ENCODE peak calls at places on chromosome 1, in six cellular contexts. One of them, this sample, is unnamed.

GRCh38 chr1:228280961-228281591 is 73.2 kb downstream of the OBSCN start:
- DNase-seq in heart right ventricle: no peak
- DNase-seq in lung: no peak
- DNase-seq in tibial artery: no peak
- DNase-seq in HCT116: no peak
- DNase-seq in Panc1: no peak
- DNase-seq in this sample: no peak

GRCh38 chr1:162538815-162539431 is 22.6 kb upstream of the UAP1 start:
- DNase-seq in heart right ventricle: no peak
- DNase-seq in lung: no peak
- DNase-seq in tibial artery: no peak
- DNase-seq in HCT116: peak
- DNase-seq in Panc1: peak
- DNase-seq in this sample: peak

GRCh38 chr1:6743189-6744101 is 41.8 kb upstream of the CAMTA1 start:
- DNase-seq in heart right ventricle: peak
- DNase-seq in lung: peak
- DNase-seq in tibial artery: peak
- DNase-seq in HCT116: no peak
- DNase-seq in Panc1: no peak
- DNase-seq in this sample: peak

GRCh38 chr1:18644469-18645171 is 14.0 kb downstream of the PAX7 start:
- DNase-seq in heart right ventricle: no peak
- DNase-seq in lung: no peak
- DNase-seq in tibial artery: no peak
- DNase-seq in HCT116: no peak
- DNase-seq in Panc1: no peak
- DNase-seq in this sample: no peak

GRCh38 chr1:104463126-104463697 is 713.5 kb downstream of the AMY1C start:
- DNase-seq in heart right ventricle: no peak
- DNase-seq in lung: no peak
- DNase-seq in tibial artery: no peak
- DNase-seq in HCT116: no peak
- DNase-seq in Panc1: no peak
- DNase-seq in this sample: no peak

GRCh38 chr1:243821177-243821680 is 28.8 kb downstream of the AKT3 start:
- DNase-seq in heart right ventricle: no peak
- DNase-seq in lung: no peak
- DNase-seq in tibial artery: no peak
- DNase-seq in HCT116: no peak
- DNase-seq in Panc1: no peak
- DNase-seq in this sample: no peak

GRCh38 chr1:50108497-50109073 is at the start of gene ELAVL4:
- DNase-seq in heart right ventricle: no peak
- DNase-seq in lung: no peak
- DNase-seq in tibial artery: no peak
- DNase-seq in HCT116: no peak
- DNase-seq in Panc1: no peak
- DNase-seq in this sample: no peak

GRCh38 chr1:189369612-189370011 is 1108.1 kb downstream of the BRINP3 start:
- DNase-seq in heart right ventricle: no peak
- DNase-seq in lung: no peak
- DNase-seq in tibial artery: no peak
- DNase-seq in HCT116: no peak
- DNase-seq in Panc1: no peak
- DNase-seq in this sample: no peak

GRCh38 chr1:211705439-211706205 is 30.2 kb upstream of the NEK2 start:
- DNase-seq in heart right ventricle: no peak
- DNase-seq in lung: no peak
- DNase-seq in tibial artery: no peak
- DNase-seq in HCT116: no peak
- DNase-seq in Panc1: no peak
- DNase-seq in this sample: peak

GRCh38 chr1:114740331-114740730 is 17.5 kb downstream of the CSDE1 start:
- DNase-seq in heart right ventricle: no peak
- DNase-seq in lung: no peak
- DNase-seq in tibial artery: no peak
- DNase-seq in HCT116: no peak
- DNase-seq in Panc1: no peak
- DNase-seq in this sample: no peak

GRCh38 chr1:110309139-110309538 is 30.0 kb upstream of the RBM15 start:
- DNase-seq in heart right ventricle: no peak
- DNase-seq in lung: no peak
- DNase-seq in tibial artery: no peak
- DNase-seq in HCT116: no peak
- DNase-seq in Panc1: no peak
- DNase-seq in this sample: no peak

GRCh38 chr1:225388372-225388771 is 39.5 kb downstream of the LBR start:
- DNase-seq in heart right ventricle: no peak
- DNase-seq in lung: no peak
- DNase-seq in tibial artery: no peak
- DNase-seq in HCT116: no peak
- DNase-seq in Panc1: no peak
- DNase-seq in this sample: no peak

GRCh38 chr1:207845109-207845508 is 65.8 kb downstream of the CD34 start:
- DNase-seq in heart right ventricle: no peak
- DNase-seq in lung: no peak
- DNase-seq in tibial artery: peak
- DNase-seq in HCT116: no peak
- DNase-seq in Panc1: no peak
- DNase-seq in this sample: no peak
- H3K27ac ChIP-seq in heart right ventricle: peak
- H3K27ac ChIP-seq in lung: peak
- H3K27ac ChIP-seq in tibial artery: no peak
- H3K27ac ChIP-seq in HCT116: no peak
- H3K27ac ChIP-seq in Panc1: no peak
- H3K27ac ChIP-seq in this sample: no peak

DNA sequence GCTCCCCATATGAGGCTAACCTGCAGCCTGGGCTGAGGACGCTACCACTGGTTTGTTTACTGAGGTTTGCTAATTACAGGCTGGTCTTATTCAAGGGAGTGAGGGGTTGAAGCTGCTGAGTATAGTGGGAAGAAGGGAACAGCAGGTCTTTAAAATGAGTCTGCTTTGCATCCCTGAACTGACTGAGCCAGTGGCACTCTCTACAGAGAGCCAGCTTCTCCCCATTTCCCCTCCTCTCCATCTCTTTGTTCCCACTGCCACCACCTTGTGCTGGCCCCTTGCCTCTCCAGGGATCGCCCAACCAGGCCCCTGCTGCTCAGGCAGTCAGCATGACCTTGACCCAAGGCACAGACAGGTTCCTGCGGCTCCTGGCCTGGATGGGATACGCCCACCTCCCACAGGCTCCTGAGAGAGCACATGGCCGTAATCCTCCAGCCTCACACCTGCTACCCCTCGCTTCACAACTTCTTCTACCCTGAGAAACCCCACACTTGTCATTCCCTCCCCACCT is 45.0 kb downstream of the IER5 start:
- DNase-seq in heart right ventricle: no peak
- DNase-seq in lung: no peak
- DNase-seq in tibial artery: no peak
- DNase-seq in HCT116: no peak
- DNase-seq in Panc1: no peak
- DNase-seq in this sample: no peak
- H3K27ac ChIP-seq in heart right ventricle: no peak
- H3K27ac ChIP-seq in lung: no peak
- H3K27ac ChIP-seq in tibial artery: no peak
- H3K27ac ChIP-seq in HCT116: peak
- H3K27ac ChIP-seq in Panc1: peak
- H3K27ac ChIP-seq in this sample: peak

GRCh38 chr1:203662821-203663220 is 36.2 kb downstream of the ATP2B4 start:
- DNase-seq in heart right ventricle: no peak
- DNase-seq in lung: no peak
- DNase-seq in tibial artery: no peak
- DNase-seq in HCT116: no peak
- DNase-seq in Panc1: no peak
- DNase-seq in this sample: no peak

GRCh38 chr1:203663820-203664219 is 37.2 kb downstream of the ATP2B4 start:
- DNase-seq in heart right ventricle: no peak
- DNase-seq in lung: no peak
- DNase-seq in tibial artery: no peak
- DNase-seq in HCT116: no peak
- DNase-seq in Panc1: no peak
- DNase-seq in this sample: no peak

GRCh38 chr1:203661572-203661971 is 34.9 kb downstream of the ATP2B4 start:
- DNase-seq in heart right ventricle: peak
- DNase-seq in lung: peak
- DNase-seq in tibial artery: no peak
- DNase-seq in HCT116: peak
- DNase-seq in Panc1: no peak
- DNase-seq in this sample: no peak

GRCh38 chr1:203660931-203661484 is 34.4 kb downstream of the ATP2B4 start:
- DNase-seq in heart right ventricle: no peak
- DNase-seq in lung: no peak
- DNase-seq in tibial artery: no peak
- DNase-seq in HCT116: no peak
- DNase-seq in Panc1: no peak
- DNase-seq in this sample: no peak

GRCh38 chr1:203663294-203663693 is 36.7 kb downstream of the ATP2B4 start:
- DNase-seq in heart right ventricle: no peak
- DNase-seq in lung: no peak
- DNase-seq in tibial artery: no peak
- DNase-seq in HCT116: peak
- DNase-seq in Panc1: peak
- DNase-seq in this sample: peak
- H3K27ac ChIP-seq in heart right ventricle: peak
- H3K27ac ChIP-seq in lung: peak
- H3K27ac ChIP-seq in tibial artery: peak
- H3K27ac ChIP-seq in HCT116: no peak
- H3K27ac ChIP-seq in Panc1: no peak
- H3K27ac ChIP-seq in this sample: peak

DNA sequence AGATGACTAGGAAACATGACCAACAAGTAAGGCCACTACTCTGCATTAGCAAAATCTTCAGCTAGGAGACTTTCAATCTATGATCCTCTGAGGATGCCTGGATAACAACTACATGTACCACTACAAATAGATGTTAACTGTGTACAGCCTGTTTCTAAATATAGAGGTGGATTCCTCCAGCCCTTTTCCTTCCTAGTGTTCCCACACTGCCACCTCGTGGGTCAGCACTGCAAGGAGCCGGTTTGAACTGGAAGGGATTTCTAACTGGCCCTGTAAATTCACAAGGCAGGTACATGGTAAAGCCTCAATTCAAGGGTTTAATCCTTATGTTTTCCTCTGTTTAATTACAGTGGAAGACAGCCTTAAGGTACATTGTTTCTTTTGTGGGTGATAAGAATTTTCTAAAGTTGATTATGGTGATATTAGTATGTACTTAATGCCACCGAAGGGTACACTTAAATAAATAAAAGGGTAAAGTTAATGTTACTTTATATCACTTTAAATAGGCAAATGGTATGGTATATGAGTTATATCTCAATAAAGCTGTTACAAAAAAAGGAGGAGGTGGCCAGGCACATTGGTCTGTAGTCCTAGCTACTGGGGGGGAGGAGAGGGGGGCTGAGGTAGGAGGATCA is 14.4 kb downstream of the SMYD3 start:
- DNase-seq in heart right ventricle: peak
- DNase-seq in lung: peak
- DNase-seq in tibial artery: peak
- DNase-seq in HCT116: peak
- DNase-seq in Panc1: peak
- DNase-seq in this sample: no peak
- H3K27ac ChIP-seq in heart right ventricle: no peak
- H3K27ac ChIP-seq in lung: no peak
- H3K27ac ChIP-seq in tibial artery: no peak
- H3K27ac ChIP-seq in HCT116: no peak
- H3K27ac ChIP-seq in Panc1: no peak
- H3K27ac ChIP-seq in this sample: no peak

GRCh38 chr1:54221867-54222484 is 22.0 kb downstream of the MRPL37 start:
- DNase-seq in heart right ventricle: no peak
- DNase-seq in lung: no peak
- DNase-seq in tibial artery: no peak
- DNase-seq in HCT116: no peak
- DNase-seq in Panc1: no peak
- DNase-seq in this sample: no peak

GRCh38 chr1:54219688-54220003 is 19.7 kb downstream of the MRPL37 start:
- DNase-seq in heart right ventricle: no peak
- DNase-seq in lung: no peak
- DNase-seq in tibial artery: no peak
- DNase-seq in HCT116: no peak
- DNase-seq in Panc1: no peak
- DNase-seq in this sample: no peak

GRCh38 chr1:54220004-54220811 is 20.2 kb downstream of the MRPL37 start:
- DNase-seq in heart right ventricle: peak
- DNase-seq in lung: no peak
- DNase-seq in tibial artery: no peak
- DNase-seq in HCT116: no peak
- DNase-seq in Panc1: no peak
- DNase-seq in this sample: no peak

GRCh38 chr1:54221113-54221834 is 21.3 kb downstream of the MRPL37 start:
- DNase-seq in heart right ventricle: no peak
- DNase-seq in lung: no peak
- DNase-seq in tibial artery: no peak
- DNase-seq in HCT116: no peak
- DNase-seq in Panc1: no peak
- DNase-seq in this sample: no peak

GRCh38 chr1:54218883-54219687 is 19.1 kb downstream of the MRPL37 start:
- DNase-seq in heart right ventricle: no peak
- DNase-seq in lung: no peak
- DNase-seq in tibial artery: no peak
- DNase-seq in HCT116: no peak
- DNase-seq in Panc1: no peak
- DNase-seq in this sample: no peak
- H3K27ac ChIP-seq in heart right ventricle: peak
- H3K27ac ChIP-seq in lung: peak
- H3K27ac ChIP-seq in tibial artery: peak
- H3K27ac ChIP-seq in HCT116: no peak
- H3K27ac ChIP-seq in Panc1: no peak
- H3K27ac ChIP-seq in this sample: no peak

GRCh38 chr1:154157520-154158306 is 2.8 kb upstream of the NUP210L start:
- DNase-seq in heart right ventricle: no peak
- DNase-seq in lung: peak
- DNase-seq in tibial artery: no peak
- DNase-seq in HCT116: no peak
- DNase-seq in Panc1: no peak
- DNase-seq in this sample: no peak

GRCh38 chr1:154159554-154159953 is 4.7 kb upstream of the NUP210L start:
- DNase-seq in heart right ventricle: no peak
- DNase-seq in lung: no peak
- DNase-seq in tibial artery: no peak
- DNase-seq in HCT116: no peak
- DNase-seq in Panc1: no peak
- DNase-seq in this sample: no peak

GRCh38 chr1:154155282-154155681 is 409 bp upstream of the NUP210L start:
- DNase-seq in heart right ventricle: no peak
- DNase-seq in lung: peak
- DNase-seq in tibial artery: peak
- DNase-seq in HCT116: no peak
- DNase-seq in Panc1: no peak
- DNase-seq in this sample: no peak

GRCh38 chr1:154154534-154155181 is at the start of gene NUP210L:
- DNase-seq in heart right ventricle: peak
- DNase-seq in lung: peak
- DNase-seq in tibial artery: peak
- DNase-seq in HCT116: no peak
- DNase-seq in Panc1: no peak
- DNase-seq in this sample: no peak

GRCh38 chr1:154158307-154159125 is 3.6 kb upstream of the NUP210L start:
- DNase-seq in heart right ventricle: no peak
- DNase-seq in lung: no peak
- DNase-seq in tibial artery: no peak
- DNase-seq in HCT116: no peak
- DNase-seq in Panc1: no peak
- DNase-seq in this sample: no peak
- H3K27ac ChIP-seq in heart right ventricle: no peak
- H3K27ac ChIP-seq in lung: no peak
- H3K27ac ChIP-seq in tibial artery: peak
- H3K27ac ChIP-seq in HCT116: no peak
- H3K27ac ChIP-seq in Panc1: peak
- H3K27ac ChIP-seq in this sample: peak

GRCh38 chr1:78619029-78619428 is 1.2 kb upstream of the IFI44L start:
- DNase-seq in heart right ventricle: no peak
- DNase-seq in lung: no peak
- DNase-seq in tibial artery: no peak
- DNase-seq in HCT116: no peak
- DNase-seq in Panc1: no peak
- DNase-seq in this sample: no peak
- H3K27ac ChIP-seq in heart right ventricle: peak
- H3K27ac ChIP-seq in lung: peak
- H3K27ac ChIP-seq in tibial artery: peak
- H3K27ac ChIP-seq in HCT116: no peak
- H3K27ac ChIP-seq in Panc1: no peak
- H3K27ac ChIP-seq in this sample: no peak

This sample was measured in epithelial cell of prostate.